ENCODE peak calls at places on chromosomes 1 and 21, in five cellular contexts. S is A549, D is breast epithelium, I is body of pancreas, H is Peyer's patch. W is an unnamed sample.

GRCh38 chr1:29240400-29240837 is 4.1 kb downstream of the PTPRU start:
- DNase-seq in S (no peak), D (no peak), I (no peak), H (no peak), W (no peak)

GRCh38 chr1:36989260-36989659 is 45.1 kb downstream of the GRIK3 start:
- DNase-seq in S (no peak), D (no peak), I (no peak), H (no peak), W (no peak)

GRCh38 chr1:16644179-16645043 is 22.3 kb downstream of the RNU1-3 start:
- DNase-seq in S (peak; percentile 100), D (peak; percentile 88), I (peak; percentile 95), H (peak; percentile 100), W (peak; percentile 87)

GRCh38 chr1:37588939-37589338 is 6.8 kb downstream of the GNL2 start:
- DNase-seq in S (no peak), D (no peak), I (no peak), H (no peak), W (no peak)

GRCh38 chr1:225977937-225978748 is 21.0 kb downstream of the SDE2 start:
- DNase-seq in S (no peak), D (no peak), I (no peak), H (no peak), W (no peak)

GRCh38 chr21:46045154-46045553 is 52.8 kb upstream of the COL6A2 start:
- DNase-seq in S (no peak), D (no peak), I (no peak), H (no peak), W (no peak)

GRCh38 chr1:193706763-193707162 is 520.4 kb upstream of the B3GALT2 start:
- DNase-seq in S (no peak), D (no peak), I (no peak), H (no peak), W (no peak)

GRCh38 chr1:56330400-56331026 is 248.8 kb downstream of the PLPP3 start:
- DNase-seq in S (no peak), D (no peak), I (no peak), H (no peak), W (no peak)

DNA sequence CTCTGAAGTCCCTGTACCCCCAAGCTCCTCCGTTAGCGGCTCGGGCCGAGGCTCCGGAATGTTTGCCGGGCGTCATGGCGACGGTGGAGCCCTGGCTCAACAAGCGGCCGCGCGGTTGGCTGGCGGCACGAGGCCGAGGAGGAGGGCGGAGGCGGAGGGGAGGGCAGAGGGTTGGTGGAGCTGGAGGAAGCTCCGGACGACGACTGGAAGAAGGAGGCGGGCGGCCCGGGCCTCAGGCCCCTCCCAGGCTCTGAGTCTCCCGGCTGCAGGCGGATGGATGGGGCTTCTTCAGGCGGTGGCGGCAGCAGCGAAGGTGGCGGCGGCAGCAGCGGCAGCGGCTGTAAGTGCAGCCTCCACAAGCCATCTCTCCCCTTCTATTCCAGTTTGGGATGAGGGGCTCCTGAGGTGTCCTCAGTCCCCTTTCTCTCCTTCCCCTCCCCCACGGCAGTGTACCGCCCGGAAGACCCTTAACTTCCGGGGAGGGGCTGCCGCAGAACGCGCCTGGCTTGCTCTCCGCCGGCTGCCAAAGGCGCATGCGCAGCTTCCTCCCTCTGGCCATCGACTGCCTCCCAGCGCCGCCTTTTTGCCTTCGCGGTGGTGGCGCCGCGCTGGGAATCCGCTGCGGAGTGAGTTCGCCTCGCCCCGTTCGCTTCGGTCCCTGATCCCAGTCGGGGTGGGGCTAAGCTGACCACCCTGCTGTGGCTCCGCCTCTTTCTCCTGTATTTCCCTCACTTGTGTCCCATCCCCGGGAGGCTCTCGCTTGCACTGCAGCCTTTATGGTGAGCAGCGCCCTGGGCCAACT is at the start of the genes DNAI4 and MIER1:
- DNase-seq in S (peak; percentile 89), D (peak; percentile 97), I (peak; percentile 98), H (peak; percentile 98), W (peak; percentile 91)
- TF ChIP-seq POLR2A in S (peak; percentile 54), D (peak; percentile 42), I (peak; percentile 70), H (peak; percentile 67), W (peak; percentile 61)

GRCh38 chr1:10210841-10211804 is 753 bp downstream of the KIF1B start:
- DNase-seq in S (peak; percentile 49), D (peak; percentile 96), I (peak; percentile 94), H (peak; percentile 94), W (peak; percentile 42)
- TF ChIP-seq POLR2A in S (no peak), D (peak; percentile 25), I (peak; percentile 79), H (peak; percentile 68), W (no peak)

GRCh38 chr1:151402764-151403163 is 3.4 kb downstream of the PSMB4 start:
- DNase-seq in S (no peak), D (no peak), I (no peak), H (no peak), W (no peak)

GRCh38 chr1:151403612-151404011 is 4.2 kb downstream of the PSMB4 start:
- DNase-seq in S (no peak), D (no peak), I (no peak), H (no peak), W (no peak)

GRCh38 chr1:151401860-151402259 is 2.5 kb downstream of the PSMB4 start:
- DNase-seq in S (no peak), D (no peak), I (no peak), H (no peak), W (no peak)

GRCh38 chr1:151399890-151400235 is 490 bp downstream of the PSMB4 start:
- DNase-seq in S (no peak), D (no peak), I (peak; percentile 18), H (no peak), W (peak; percentile 35)

DNA sequence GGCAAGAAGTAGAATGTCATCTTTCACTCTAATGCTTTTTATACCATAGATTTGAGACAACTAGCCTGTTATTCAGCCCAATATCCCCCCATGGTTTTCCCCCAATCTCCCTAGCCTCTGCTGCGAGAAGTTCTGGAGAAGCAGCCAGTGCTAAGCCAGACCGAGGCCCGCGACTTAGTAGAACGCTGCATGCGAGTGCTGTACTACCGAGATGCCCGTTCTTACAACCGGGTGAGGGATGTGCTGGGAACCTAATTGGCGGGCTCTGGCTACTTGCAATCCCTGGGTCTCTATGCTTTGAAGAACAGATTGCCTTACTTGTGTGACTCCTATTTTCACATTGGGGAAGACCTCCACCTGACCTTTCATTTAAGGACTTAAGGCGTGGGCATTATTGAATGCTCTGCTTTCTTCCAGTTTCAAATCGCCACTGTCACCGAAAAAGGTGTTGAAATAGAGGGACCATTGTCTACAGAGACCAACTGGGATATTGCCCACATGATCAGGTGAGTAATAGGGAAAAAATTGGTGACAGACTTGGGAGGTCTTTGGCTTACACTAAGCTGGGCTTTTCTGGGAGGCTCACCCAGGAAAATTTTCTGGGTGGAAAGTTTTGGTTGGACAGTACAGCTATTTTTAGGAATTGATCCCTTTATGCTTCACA is 1.9 kb downstream of the PSMB4 start:
- DNase-seq in S (no peak), D (no peak), I (no peak), H (no peak), W (no peak)
- TF ChIP-seq POLR2A in S (no peak), D (no peak), I (no peak), H (no peak), W (no peak)

DNA sequence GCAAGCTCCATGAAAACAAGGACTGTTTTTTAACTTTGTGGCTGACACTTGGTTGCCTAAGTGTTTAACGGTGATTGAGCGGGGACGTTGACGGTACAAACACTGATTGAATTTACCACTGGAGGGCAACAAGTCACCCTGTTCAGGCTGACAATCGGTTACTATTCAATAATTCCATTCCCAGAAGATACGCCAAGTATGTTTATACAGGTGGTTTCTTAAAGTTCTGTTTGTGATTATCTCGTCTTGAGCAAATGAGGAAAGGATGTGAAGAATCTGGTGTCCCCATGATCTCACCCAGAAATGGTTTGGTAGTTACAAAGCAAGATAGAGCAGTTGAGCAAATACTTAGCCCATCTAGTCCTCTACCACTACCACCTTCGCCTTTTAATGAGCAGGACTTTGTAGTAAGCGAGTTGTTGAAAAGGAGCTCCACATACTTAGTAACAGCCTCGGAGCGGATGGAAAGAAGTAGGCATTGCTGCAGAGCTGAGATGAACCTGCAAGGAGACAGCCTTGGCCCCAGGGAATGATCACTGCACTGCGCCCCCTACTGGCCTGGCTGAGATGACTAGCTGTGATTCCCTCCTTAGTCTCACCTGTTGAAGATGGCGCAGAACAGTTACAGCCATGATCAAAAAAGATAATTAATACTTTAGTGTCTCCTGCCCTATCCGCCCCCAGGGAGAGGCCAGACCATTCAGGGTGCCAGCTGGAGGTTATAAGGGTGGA is 36.3 kb downstream of the IFNAR1 start:
- DNase-seq in S (peak; percentile 70), D (peak; percentile 70), I (peak; percentile 83), H (peak; percentile 93), W (peak; percentile 79)
- TF ChIP-seq POLR2A in S (no peak), D (no peak), I (no peak), H (no peak), W (no peak)

DNA sequence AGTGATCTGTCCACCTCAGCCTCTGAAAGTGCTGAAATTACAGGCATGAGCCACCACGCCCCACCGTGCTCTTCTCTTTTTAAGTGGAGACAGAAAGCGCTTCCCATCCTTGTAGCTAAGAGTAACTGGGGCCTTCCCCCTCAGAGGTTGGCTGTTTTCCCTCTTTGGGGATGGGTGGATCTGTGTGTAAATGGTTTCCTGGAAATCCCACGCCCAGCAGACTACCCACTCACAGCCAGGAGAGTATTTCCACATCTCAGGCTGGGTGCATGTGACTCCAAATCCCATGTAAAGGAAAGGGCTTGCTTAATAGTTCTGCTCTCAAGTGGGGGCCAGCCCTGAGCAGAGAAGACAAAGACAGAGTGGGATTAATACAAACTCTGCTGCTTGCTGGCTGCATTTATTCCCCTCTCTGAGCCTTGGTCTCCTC is 19.6 kb upstream of the TCEA3 start:
- DNase-seq in S (no peak), D (peak; percentile 81), I (no peak), H (peak; percentile 81), W (no peak)
- TF ChIP-seq POLR2A in S (no peak), D (no peak), I (no peak), H (no peak), W (no peak)

GRCh38 chr1:150293433-150294253 is at the start of gene MRPS21:
- DNase-seq in S (peak; percentile 84), D (peak; percentile 85), I (peak; percentile 88), H (peak; percentile 95), W (peak; percentile 64)
- TF ChIP-seq POLR2A in S (peak; percentile 88), D (peak; percentile 78), I (peak; percentile 73), H (peak; percentile 74), W (peak; percentile 79)

GRCh38 chr1:30757976-30758688 is 558 bp upstream of the LAPTM5 start:
- DNase-seq in S (no peak), D (no peak), I (no peak), H (no peak), W (no peak)

GRCh38 chr1:30758785-30759380 is 1.3 kb upstream of the LAPTM5 start:
- DNase-seq in S (no peak), D (no peak), I (no peak), H (no peak), W (peak; percentile 33)

GRCh38 chr1:30756206-30756544 is 1.4 kb downstream of the LAPTM5 start:
- DNase-seq in S (no peak), D (no peak), I (no peak), H (no peak), W (no peak)

GRCh38 chr1:30756545-30757195 is 904 bp downstream of the LAPTM5 start:
- DNase-seq in S (peak; percentile 14), D (peak; percentile 37), I (no peak), H (peak; percentile 92), W (peak; percentile 92)

DNA sequence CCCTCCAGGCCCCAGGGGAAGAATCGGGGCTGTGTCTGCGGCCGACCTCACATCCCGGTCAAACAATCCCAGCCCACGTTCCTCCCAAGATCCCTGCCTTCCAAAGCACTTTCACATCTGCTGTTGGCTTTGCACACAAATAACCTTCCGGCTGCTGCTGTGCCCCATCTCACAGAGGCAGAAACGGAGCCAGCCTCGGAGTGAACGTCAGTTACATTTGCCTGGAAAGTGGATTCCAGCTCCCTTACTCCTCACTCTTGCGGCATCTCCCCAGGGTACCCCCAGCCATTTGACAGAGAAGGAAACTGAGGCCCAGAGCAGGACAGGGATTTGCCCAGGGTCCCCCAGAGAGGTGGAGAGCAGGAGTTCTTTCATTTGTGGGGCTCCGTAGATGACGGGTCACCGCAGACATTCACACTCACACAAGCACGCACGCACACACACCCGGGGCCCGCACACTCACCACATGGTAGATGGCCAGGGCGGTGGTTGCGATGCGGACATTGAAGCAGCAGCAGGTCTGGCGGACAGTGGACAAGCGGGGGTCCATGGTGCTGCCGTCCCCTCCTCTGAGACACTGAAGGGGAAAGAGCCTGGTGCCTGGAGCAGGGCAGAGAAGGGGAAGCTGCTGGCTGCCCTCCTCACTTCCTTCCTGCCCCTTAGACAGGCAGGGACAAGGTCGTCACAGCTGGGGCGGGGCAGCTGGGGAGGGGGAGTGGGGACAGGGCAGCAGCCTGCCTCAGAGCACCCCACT is at the start of gene LAPTM5:
- DNase-seq in S (no peak), D (no peak), I (peak; percentile 18), H (peak; percentile 92), W (no peak)
- TF ChIP-seq POLR2A in S (no peak), D (no peak), I (peak; percentile 29), H (peak; percentile 45), W (no peak)